ENCODE peak calls at places on chromosomes 2 and 18, in five cellular contexts. One of them, this sample, is unnamed.

GRCh38 chr2:17311104-17311619 is 207.1 kb downstream of the RAD51AP2 start:
- DNase-seq in GM23338: peak
- DNase-seq in K562: no peak
- DNase-seq in HepG2: no peak
- DNase-seq in GM12878: no peak
- DNase-seq in this sample: no peak

GRCh38 chr2:168661404-168661869 is 141.0 kb upstream of the NOSTRIN start:
- DNase-seq in GM23338: peak
- DNase-seq in K562: no peak
- DNase-seq in HepG2: no peak
- DNase-seq in GM12878: no peak
- DNase-seq in this sample: no peak

GRCh38 chr2:220966636-220967035 is 605.5 kb downstream of the EPHA4 start:
- DNase-seq in GM23338: no peak
- DNase-seq in K562: no peak
- DNase-seq in HepG2: no peak
- DNase-seq in GM12878: no peak
- DNase-seq in this sample: no peak

GRCh38 chr2:30235008-30235655 is 3.8 kb downstream of the LBH start:
- DNase-seq in GM23338: no peak
- DNase-seq in K562: no peak
- DNase-seq in HepG2: no peak
- DNase-seq in GM12878: no peak
- DNase-seq in this sample: no peak

GRCh38 chr2:42140501-42140900 is 28.7 kb upstream of the EML4 start:
- DNase-seq in GM23338: no peak
- DNase-seq in K562: no peak
- DNase-seq in HepG2: no peak
- DNase-seq in GM12878: no peak
- DNase-seq in this sample: no peak

GRCh38 chr2:203805485-203805838 is 62.1 kb upstream of the CTLA4 start:
- DNase-seq in GM23338: no peak
- DNase-seq in K562: no peak
- DNase-seq in HepG2: no peak
- DNase-seq in GM12878: no peak
- DNase-seq in this sample: no peak

GRCh38 chr2:107986278-107987217 is at the start of gene SLC5A7:
- DNase-seq in GM23338: peak
- DNase-seq in K562: no peak
- DNase-seq in HepG2: no peak
- DNase-seq in GM12878: no peak
- DNase-seq in this sample: no peak

GRCh38 chr2:218744615-218745014 is 34.0 kb downstream of the TTLL4 start:
- DNase-seq in GM23338: no peak
- DNase-seq in K562: no peak
- DNase-seq in HepG2: no peak
- DNase-seq in GM12878: no peak
- DNase-seq in this sample: no peak

GRCh38 chr2:65278450-65279030 is 50.9 kb downstream of the ACTR2 start:
- DNase-seq in GM23338: no peak
- DNase-seq in K562: peak
- DNase-seq in HepG2: no peak
- DNase-seq in GM12878: no peak
- DNase-seq in this sample: no peak

GRCh38 chr2:128332091-128332634 is 13.5 kb upstream of the HS6ST1 start:
- DNase-seq in GM23338: no peak
- DNase-seq in K562: no peak
- DNase-seq in HepG2: no peak
- DNase-seq in GM12878: no peak
- DNase-seq in this sample: no peak

GRCh38 chr18:67302043-67302442 is 214.5 kb downstream of the DSEL start:
- DNase-seq in GM23338: no peak
- DNase-seq in K562: no peak
- DNase-seq in HepG2: no peak
- DNase-seq in GM12878: no peak
- DNase-seq in this sample: no peak

GRCh38 chr2:8583400-8584173 is 98.3 kb upstream of the ID2 start:
- DNase-seq in GM23338: peak
- DNase-seq in K562: peak
- DNase-seq in HepG2: peak
- DNase-seq in GM12878: peak
- DNase-seq in this sample: peak

GRCh38 chr2:37459095-37459981 is 114.9 kb downstream of the QPCT start:
- DNase-seq in GM23338: no peak
- DNase-seq in K562: no peak
- DNase-seq in HepG2: no peak
- DNase-seq in GM12878: no peak
- DNase-seq in this sample: no peak

GRCh38 chr2:207153266-207153990 is 12.3 kb downstream of the KLF7 start:
- DNase-seq in GM23338: no peak
- DNase-seq in K562: no peak
- DNase-seq in HepG2: no peak
- DNase-seq in GM12878: no peak
- DNase-seq in this sample: no peak

GRCh38 chr2:201450910-201451329 is 338 bp downstream of the TRAK2 start:
- DNase-seq in GM23338: peak
- DNase-seq in K562: no peak
- DNase-seq in HepG2: no peak
- DNase-seq in GM12878: no peak
- DNase-seq in this sample: peak

GRCh38 chr2:205745661-205746407 is 63.5 kb downstream of the NRP2 start:
- DNase-seq in GM23338: no peak
- DNase-seq in K562: no peak
- DNase-seq in HepG2: no peak
- DNase-seq in GM12878: no peak
- DNase-seq in this sample: no peak

GRCh38 chr2:104976603-104977120 is 61.2 kb upstream of the MRPS9 start:
- DNase-seq in GM23338: peak
- DNase-seq in K562: peak
- DNase-seq in HepG2: peak
- DNase-seq in GM12878: peak
- DNase-seq in this sample: peak

DNA sequence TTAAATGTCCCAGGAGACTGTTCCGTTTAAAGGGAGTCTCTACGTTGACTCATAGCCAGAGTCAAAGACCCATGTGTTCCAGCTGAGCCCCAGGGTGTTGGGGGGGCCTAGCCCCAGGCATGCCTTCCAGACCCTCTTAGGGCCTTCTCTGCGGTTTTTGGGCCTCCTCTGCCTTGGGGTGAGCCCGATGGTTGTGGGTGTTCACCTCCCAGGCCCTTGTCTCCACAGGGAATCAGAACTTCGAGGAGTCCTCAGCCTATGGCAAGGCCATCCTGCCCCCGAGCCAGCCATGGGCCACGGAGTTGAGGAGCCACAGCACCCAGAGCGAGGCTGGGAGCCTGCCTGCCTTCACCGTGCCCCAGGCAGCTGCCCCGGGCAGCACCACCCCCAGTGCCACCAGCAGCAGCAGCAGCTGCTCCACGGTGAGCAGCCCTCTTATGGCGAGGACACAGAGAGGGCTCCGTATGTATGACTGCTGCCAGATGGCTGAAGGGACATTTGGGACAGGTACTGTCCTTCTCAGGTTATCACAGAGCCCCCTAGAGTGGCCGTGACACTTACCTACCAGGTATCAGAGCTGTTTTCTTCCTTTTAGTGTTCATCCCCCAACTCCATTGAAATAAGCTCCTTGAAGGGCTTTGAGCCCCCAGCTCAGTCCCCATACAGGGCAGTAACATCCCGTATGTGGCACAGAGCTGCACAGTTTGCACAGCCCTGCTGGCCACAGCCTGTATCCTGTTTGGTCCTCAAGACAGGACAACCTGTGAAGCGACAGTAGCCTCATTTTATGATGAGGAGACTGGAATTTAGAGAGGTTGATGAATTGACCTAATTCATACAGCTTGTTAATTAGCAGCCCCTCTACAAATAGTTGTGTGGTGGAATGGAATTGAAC is 80.7 kb downstream of the EPAS1 start:
- DNase-seq in GM23338: no peak
- DNase-seq in K562: no peak
- DNase-seq in HepG2: no peak
- DNase-seq in GM12878: no peak
- DNase-seq in this sample: no peak
- TF ChIP-seq JUNB in GM23338: no peak
- TF ChIP-seq JUNB in K562: no peak
- TF ChIP-seq JUNB in HepG2: no peak
- TF ChIP-seq JUNB in GM12878: no peak
- TF ChIP-seq JUNB in this sample: no peak

DNA sequence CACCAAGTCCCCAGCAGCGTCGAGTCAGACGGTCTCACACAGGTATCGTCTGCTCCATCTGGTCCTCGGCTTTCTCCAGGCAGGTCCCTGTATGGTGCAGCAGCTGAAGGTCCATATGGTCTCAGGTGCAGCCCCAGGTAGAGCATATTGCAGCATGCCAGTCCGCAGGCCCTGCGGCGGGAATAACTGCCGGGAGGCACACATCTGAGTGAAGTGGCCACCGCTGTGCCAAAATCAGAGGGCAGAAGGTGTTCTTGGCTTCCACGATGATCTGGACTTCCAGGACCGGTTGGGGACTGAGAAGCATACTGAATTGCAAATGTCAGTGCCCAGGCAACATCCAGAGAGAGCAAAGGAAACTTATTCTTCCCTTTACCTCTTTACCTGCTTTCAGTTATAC is 320.3 kb downstream of the RNF144A start:
- DNase-seq in GM23338: no peak
- DNase-seq in K562: no peak
- DNase-seq in HepG2: no peak
- DNase-seq in GM12878: no peak
- DNase-seq in this sample: no peak
- TF ChIP-seq JUNB in GM23338: no peak
- TF ChIP-seq JUNB in K562: no peak
- TF ChIP-seq JUNB in HepG2: no peak
- TF ChIP-seq JUNB in GM12878: no peak
- TF ChIP-seq JUNB in this sample: no peak

GRCh38 chr2:241159116-241159515 is 8.8 kb downstream of the PPP1R7 start:
- DNase-seq in GM23338: no peak
- DNase-seq in K562: no peak
- DNase-seq in HepG2: no peak
- DNase-seq in GM12878: no peak
- DNase-seq in this sample: no peak

GRCh38 chr2:241158546-241158900 is 8.3 kb downstream of the PPP1R7 start:
- DNase-seq in GM23338: no peak
- DNase-seq in K562: no peak
- DNase-seq in HepG2: no peak
- DNase-seq in GM12878: no peak
- DNase-seq in this sample: no peak

GRCh38 chr2:241157841-241158545 is 7.7 kb downstream of the PPP1R7 start:
- DNase-seq in GM23338: no peak
- DNase-seq in K562: no peak
- DNase-seq in HepG2: no peak
- DNase-seq in GM12878: no peak
- DNase-seq in this sample: no peak

GRCh38 chr2:241161646-241162281 is 11.5 kb downstream of the PPP1R7 start:
- DNase-seq in GM23338: no peak
- DNase-seq in K562: no peak
- DNase-seq in HepG2: no peak
- DNase-seq in GM12878: no peak
- DNase-seq in this sample: no peak

GRCh38 chr2:241160318-241160717 is 10.1 kb downstream of the PPP1R7 start:
- DNase-seq in GM23338: no peak
- DNase-seq in K562: no peak
- DNase-seq in HepG2: no peak
- DNase-seq in GM12878: no peak
- DNase-seq in this sample: no peak
- TF ChIP-seq JUNB in GM23338: no peak
- TF ChIP-seq JUNB in K562: no peak
- TF ChIP-seq JUNB in HepG2: no peak
- TF ChIP-seq JUNB in GM12878: no peak
- TF ChIP-seq JUNB in this sample: no peak

GRCh38 chr2:191105082-191105481 is 45.7 kb downstream of the STAT4 start:
- DNase-seq in GM23338: peak
- DNase-seq in K562: no peak
- DNase-seq in HepG2: no peak
- DNase-seq in GM12878: no peak
- DNase-seq in this sample: peak
- TF ChIP-seq JUNB in GM23338: no peak
- TF ChIP-seq JUNB in K562: no peak
- TF ChIP-seq JUNB in HepG2: no peak
- TF ChIP-seq JUNB in GM12878: no peak
- TF ChIP-seq JUNB in this sample: no peak

DNA sequence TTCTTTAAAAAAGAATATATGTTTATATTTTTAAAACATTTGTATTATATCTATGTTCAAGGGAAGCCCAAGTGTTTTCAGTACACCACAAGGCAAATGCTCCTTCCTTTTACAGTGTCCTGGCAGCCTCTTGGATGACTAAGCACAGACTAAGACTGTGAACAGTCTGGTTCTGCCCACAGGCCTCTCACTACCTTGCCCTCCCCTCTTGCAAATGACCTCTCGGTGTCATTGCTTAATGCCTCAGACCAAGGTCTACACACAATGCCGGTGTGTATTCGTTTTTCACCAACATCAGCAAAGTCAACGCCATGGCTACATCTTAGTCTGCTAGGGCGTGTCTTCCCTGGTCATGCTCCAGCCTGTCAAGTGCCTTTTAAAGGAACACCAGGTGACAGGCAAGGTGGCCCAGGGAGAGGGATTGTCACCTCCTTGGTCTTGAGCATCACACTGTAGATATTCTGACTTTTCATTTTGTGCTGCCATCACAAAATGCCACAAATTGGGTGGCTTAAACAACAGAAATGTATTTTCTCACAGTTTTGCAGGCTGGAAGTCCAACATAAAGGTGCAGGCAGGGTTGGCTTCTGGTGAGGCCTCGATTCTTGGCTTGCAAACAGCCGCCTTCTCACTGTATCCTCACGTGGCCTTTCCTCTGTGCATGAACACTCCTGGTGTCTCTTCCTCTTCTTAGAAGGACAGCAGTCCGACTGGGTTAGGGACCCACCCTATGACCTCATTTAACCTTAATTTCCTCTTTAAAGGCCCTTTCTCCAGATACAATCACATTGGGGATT is 266.4 kb downstream of the KLHL29 start:
- DNase-seq in GM23338: no peak
- DNase-seq in K562: no peak
- DNase-seq in HepG2: peak
- DNase-seq in GM12878: no peak
- DNase-seq in this sample: peak
- TF ChIP-seq JUNB in GM23338: no peak
- TF ChIP-seq JUNB in K562: no peak
- TF ChIP-seq JUNB in HepG2: no peak
- TF ChIP-seq JUNB in GM12878: no peak
- TF ChIP-seq JUNB in this sample: no peak

GRCh38 chr2:18536100-18536499 is 24.4 kb downstream of the RDH14 start:
- DNase-seq in GM23338: no peak
- DNase-seq in K562: no peak
- DNase-seq in HepG2: no peak
- DNase-seq in GM12878: no peak
- DNase-seq in this sample: no peak
- TF ChIP-seq JUNB in GM23338: no peak
- TF ChIP-seq JUNB in K562: no peak
- TF ChIP-seq JUNB in HepG2: no peak
- TF ChIP-seq JUNB in GM12878: no peak
- TF ChIP-seq JUNB in this sample: no peak